ENCODE peak calls at places on chromosomes 12 and 14, in ten cellular contexts. K, A, F, L, S, H, T, N, W and Z are unnamed samples.

GRCh38 chr12:104410326-104410725 is 46.4 kb upstream of the CHST11 start:
- DNase-seq in T (no peak), S (no peak), N (no peak), A (no peak), K (no peak), W (no peak), F (no peak), L (no peak), H (no peak), Z (no peak)

GRCh38 chr12:111685322-111685810 is 390 bp downstream of the BRAP start:
- DNase-seq in F (no peak), H (no peak), N (no peak), T (no peak), S (no peak), A (no peak), W (no peak), L (no peak), K (peak; percentile 46), Z (no peak)

GRCh38 chr12:27333311-27334009 is 824 bp downstream of the BMAL2 start:
- DNase-seq in S (peak; percentile 8), T (peak; percentile 67), H (peak; percentile 23), N (no peak), K (peak; percentile 72), F (no peak), A (no peak), W (peak; percentile 20), L (no peak), Z (no peak)

GRCh38 chr12:67765969-67766368 is 117.4 kb downstream of the DYRK2 start:
- DNase-seq in A (no peak), W (no peak), K (no peak), T (no peak), N (no peak), H (no peak), S (no peak), F (no peak), L (no peak), Z (no peak)

GRCh38 chr12:8018666-8019581 is 13.6 kb upstream of the FOXJ2 start:
- DNase-seq in L (no peak), W (no peak), N (no peak), F (no peak), T (no peak), K (no peak), S (no peak), H (no peak), A (no peak), Z (no peak)

GRCh38 chr12:130879781-130880389 is 8.0 kb downstream of the RAN start:
- DNase-seq in N (no peak), T (peak; percentile 47), A (no peak), F (no peak), W (no peak), L (no peak), S (no peak), H (no peak), K (no peak), Z (no peak)

GRCh38 chr12:78088391-78088832 is 257.7 kb downstream of the NAV3 start:
- DNase-seq in H (no peak), F (no peak), T (no peak), W (no peak), A (no peak), K (no peak), S (no peak), L (peak; percentile 20), N (peak; percentile 9), Z (no peak)

GRCh38 chr14:71371711-71372396 is 464.6 kb downstream of the PCNX1 start:
- DNase-seq in H (no peak), W (no peak), F (no peak), N (peak; percentile 53), L (peak; percentile 75), S (no peak), T (no peak), A (no peak), K (no peak), Z (no peak)

GRCh38 chr14:23125006-23125405 is 6.0 kb upstream of the CEBPE start:
- DNase-seq in F (no peak), T (no peak), A (no peak), S (no peak), N (peak; percentile 54), W (no peak), H (no peak), K (no peak), L (no peak), Z (no peak)

GRCh38 chr14:77003960-77004710 is 24.4 kb downstream of the IRF2BPL start:
- DNase-seq in K (no peak), W (no peak), A (no peak), T (no peak), F (no peak), N (no peak), S (no peak), L (peak; percentile 85), H (no peak), Z (no peak)

GRCh38 chr12:117513353-117513752 is 151.9 kb upstream of the NOS1 start:
- DNase-seq in H (peak; percentile 22), A (no peak), F (no peak), S (peak; percentile 27), K (no peak), N (no peak), L (no peak), W (no peak), T (no peak), Z (no peak)

GRCh38 chr14:102344084-102344483 is 18.6 kb downstream of the CINP start:
- DNase-seq in L (no peak), K (no peak), T (no peak), F (no peak), H (no peak), S (no peak), A (no peak), W (no peak), N (no peak), Z (no peak)

GRCh38 chr14:102344485-102344884 is 18.2 kb downstream of the CINP start:
- DNase-seq in S (no peak), K (no peak), L (no peak), W (no peak), T (no peak), N (no peak), H (no peak), A (no peak), F (no peak), Z (no peak)

GRCh38 chr14:102342238-102342637 is 20.5 kb downstream of the CINP start:
- DNase-seq in L (no peak), T (no peak), W (no peak), S (no peak), F (no peak), A (no peak), H (no peak), K (no peak), N (no peak), Z (no peak)

GRCh38 chr14:102338724-102339123 is 19.2 kb downstream of the ZNF839 start:
- DNase-seq in H (no peak), L (no peak), A (no peak), T (no peak), S (no peak), W (no peak), N (no peak), F (no peak), K (no peak), Z (no peak)

DNA sequence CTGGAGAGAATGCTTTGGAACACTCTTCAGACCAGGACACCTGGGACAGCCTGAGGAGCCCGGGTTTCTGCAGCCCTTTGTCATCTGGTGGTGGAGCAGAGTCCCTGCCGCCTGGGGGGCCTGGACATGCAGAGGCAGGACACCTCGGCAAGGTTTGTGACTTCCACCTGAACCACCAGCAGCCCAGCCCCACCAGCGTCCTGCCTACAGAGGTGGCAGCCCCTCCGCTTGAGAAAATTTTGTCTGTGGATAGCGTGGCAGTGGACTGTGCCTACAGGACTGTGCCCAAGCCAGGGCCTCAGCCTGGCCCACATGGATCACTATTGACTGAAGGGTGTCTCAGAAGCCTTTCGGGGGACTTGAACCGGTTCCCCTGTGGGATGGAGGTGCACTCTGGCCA is 21.1 kb downstream of the CINP start:
- DNase-seq in N (no peak), H (no peak), W (no peak), K (no peak), T (no peak), S (no peak), A (no peak), L (no peak), F (no peak), Z (no peak)
- TF ChIP-seq CTCF in N (no peak), H (no peak), W (no peak), K (no peak), T (no peak), S (no peak), A (no peak), L (no peak), F (no peak), Z (no peak)

GRCh38 chr12:50005150-50005549 is 20.1 kb downstream of the RACGAP1 start:
- DNase-seq in F (no peak), A (no peak), S (no peak), T (no peak), K (no peak), N (no peak), L (no peak), W (no peak), H (no peak), Z (no peak)

GRCh38 chr12:50006754-50007442 is 18.4 kb downstream of the RACGAP1 start:
- DNase-seq in S (no peak), W (no peak), H (no peak), A (no peak), T (no peak), N (peak; percentile 62), L (peak; percentile 49), F (no peak), K (no peak), Z (no peak)

GRCh38 chr12:50003595-50003994 is 21.7 kb downstream of the RACGAP1 start:
- DNase-seq in N (peak; percentile 31), W (no peak), L (peak; percentile 38), F (no peak), T (no peak), A (no peak), S (no peak), H (no peak), K (no peak), Z (no peak)

GRCh38 chr12:50004696-50005095 is 20.6 kb downstream of the RACGAP1 start:
- DNase-seq in F (no peak), H (no peak), A (no peak), K (no peak), N (no peak), L (no peak), T (no peak), S (no peak), W (no peak), Z (no peak)

GRCh38 chr12:50006266-50006665 is 19.0 kb downstream of the RACGAP1 start:
- DNase-seq in T (no peak), K (no peak), H (no peak), W (no peak), F (no peak), A (no peak), L (no peak), S (no peak), N (no peak), Z (no peak)
- H3K4me3 ChIP-seq in T (no peak overlapping the region), K (no peak overlapping the region), H (no peak overlapping the region), W (no peak overlapping the region), F (no peak overlapping the region), A (no peak overlapping the region), L (no peak overlapping the region), S (no peak overlapping the region), N (no peak overlapping the region), Z (no peak overlapping the region)

GRCh38 chr14:105332352-105332874 is 17.9 kb downstream of the PACS2 start:
- DNase-seq in A (no peak), N (no peak), F (no peak), K (no peak), T (no peak), W (no peak), H (no peak), L (no peak), S (no peak), Z (no peak)
- TF ChIP-seq CTCF in A (no peak), N (no peak), F (no peak), K (no peak), T (no peak), W (no peak), H (no peak), L (no peak), S (no peak), Z (no peak)

GRCh38 chr14:54398028-54398368 is 1.2 kb downstream of the CDKN3 start:
- DNase-seq in S (no peak), A (no peak), L (no peak), T (no peak), K (no peak), H (no peak), N (no peak), W (no peak), F (no peak), Z (no peak)
- H3K4me3 ChIP-seq in S (no peak overlapping the region), A (peak overlapping the region; percentile 66), L (no peak overlapping the region), T (no peak overlapping the region), K (no peak overlapping the region), H (no peak overlapping the region), N (peak overlapping the region; percentile 88), W (no peak overlapping the region), F (peak overlapping the region; percentile 85), Z (no peak overlapping the region)